ENCODE peak calls at places on chromosome 18, in seven cellular contexts. One of them, this sample, is unnamed.

GRCh38 chr18:61908661-61909060 is 15.9 kb upstream of the RNF152 start:
- DNase-seq in AG08395: no peak
- DNase-seq in NCI-H748 treated with DMSO at 0.1 percent for 48 hours: no peak
- DNase-seq in transverse colon: no peak
- DNase-seq in amniotic epithelial cell: no peak
- DNase-seq in Caco-2: no peak
- DNase-seq in GM03348: no peak
- DNase-seq in this sample: no peak

GRCh38 chr18:51867767-51868166 is 472.2 kb upstream of the DCC start:
- DNase-seq in AG08395: peak
- DNase-seq in NCI-H748 treated with DMSO at 0.1 percent for 48 hours: no peak
- DNase-seq in transverse colon: no peak
- DNase-seq in amniotic epithelial cell: peak
- DNase-seq in Caco-2: peak
- DNase-seq in GM03348: peak
- DNase-seq in this sample: no peak

GRCh38 chr18:67766930-67767329 is 250.4 kb upstream of the DSEL start:
- DNase-seq in AG08395: peak
- DNase-seq in NCI-H748 treated with DMSO at 0.1 percent for 48 hours: no peak
- DNase-seq in transverse colon: no peak
- DNase-seq in amniotic epithelial cell: peak
- DNase-seq in Caco-2: no peak
- DNase-seq in GM03348: no peak
- DNase-seq in this sample: no peak

GRCh38 chr18:33841221-33841967 is 263.4 kb downstream of the ASXL3 start:
- DNase-seq in AG08395: no peak
- DNase-seq in NCI-H748 treated with DMSO at 0.1 percent for 48 hours: no peak
- DNase-seq in transverse colon: no peak
- DNase-seq in amniotic epithelial cell: no peak
- DNase-seq in Caco-2: no peak
- DNase-seq in GM03348: no peak
- DNase-seq in this sample: no peak

GRCh38 chr18:48885266-48885950 is 65.4 kb downstream of the SMAD7 start:
- DNase-seq in AG08395: no peak
- DNase-seq in NCI-H748 treated with DMSO at 0.1 percent for 48 hours: no peak
- DNase-seq in transverse colon: no peak
- DNase-seq in amniotic epithelial cell: no peak
- DNase-seq in Caco-2: no peak
- DNase-seq in GM03348: no peak
- DNase-seq in this sample: no peak

GRCh38 chr18:80196528-80197320 is 50.6 kb downstream of the PARD6G start:
- DNase-seq in AG08395: peak
- DNase-seq in NCI-H748 treated with DMSO at 0.1 percent for 48 hours: no peak
- DNase-seq in transverse colon: no peak
- DNase-seq in amniotic epithelial cell: peak
- DNase-seq in Caco-2: no peak
- DNase-seq in GM03348: peak
- DNase-seq in this sample: no peak

GRCh38 chr18:63617049-63617995 is 26.7 kb downstream of the SERPINB4 start:
- DNase-seq in AG08395: no peak
- DNase-seq in NCI-H748 treated with DMSO at 0.1 percent for 48 hours: peak
- DNase-seq in transverse colon: no peak
- DNase-seq in amniotic epithelial cell: no peak
- DNase-seq in Caco-2: no peak
- DNase-seq in GM03348: no peak
- DNase-seq in this sample: no peak

GRCh38 chr18:34023471-34023870 is 201.2 kb downstream of the NOL4 start:
- DNase-seq in AG08395: no peak
- DNase-seq in NCI-H748 treated with DMSO at 0.1 percent for 48 hours: no peak
- DNase-seq in transverse colon: no peak
- DNase-seq in amniotic epithelial cell: no peak
- DNase-seq in Caco-2: no peak
- DNase-seq in GM03348: no peak
- DNase-seq in this sample: no peak

GRCh38 chr18:73980289-73980979 is 167.2 kb downstream of the FBXO15 start:
- DNase-seq in AG08395: no peak
- DNase-seq in NCI-H748 treated with DMSO at 0.1 percent for 48 hours: peak
- DNase-seq in transverse colon: no peak
- DNase-seq in amniotic epithelial cell: peak
- DNase-seq in Caco-2: peak
- DNase-seq in GM03348: no peak
- DNase-seq in this sample: no peak

This sample was measured in immature natural killer cell.